ENCODE peak calls at places on chromosomes 6 and 20, in six cellular contexts. Y is dermis blood vessel endothelial cell, T is HT-29, E is ELR, G is AG08396, C is RPMI7951. R is an unnamed sample.
A peak's percentile ranks its signal among the peaks of the same experiment; 100 is the strongest.

GRCh38 chr20:51767867-51768758 is at the start of gene ATP9A:
- DNase-seq in Y (peak; percentile 47), T (peak; percentile 74), E (peak; percentile 44), G (peak; percentile 70), C (peak; percentile 42), R (no peak)

GRCh38 chr6:166005401-166005845 is 162.2 kb downstream of the TBXT start:
- DNase-seq in Y (no peak), T (no peak), E (peak; percentile 36), G (peak; percentile 32), C (peak; percentile 53), R (peak; percentile 37)

GRCh38 chr20:34037121-34037520 is 43.4 kb downstream of the RALY start:
- DNase-seq in Y (no peak), T (no peak), E (no peak), G (no peak), C (no peak), R (no peak)

GRCh38 chr20:22374066-22374465 is 210.3 kb downstream of the FOXA2 start:
- DNase-seq in Y (no peak), T (no peak), E (no peak), G (no peak), C (no peak), R (no peak)

GRCh38 chr6:43951063-43951755 is 176.0 kb downstream of the MRPL14 start:
- DNase-seq in Y (peak; percentile 33), T (peak; percentile 85), E (peak; percentile 55), G (peak; percentile 53), C (peak; percentile 69), R (no peak)

GRCh38 chr20:46083101-46083500 is 6.7 kb downstream of the NCOA5 start:
- DNase-seq in Y (no peak), T (no peak), E (no peak), G (no peak), C (no peak), R (no peak)

GRCh38 chr6:27839303-27840081 is 72.7 kb downstream of the OR2B2 start:
- DNase-seq in Y (peak; percentile 73), T (peak; percentile 64), E (peak; percentile 91), G (peak; percentile 66), C (peak; percentile 92), R (no peak)

GRCh38 chr6:21887301-21888185 is 294.0 kb downstream of the SOX4 start:
- DNase-seq in Y (no peak), T (no peak), E (no peak), G (no peak), C (peak; percentile 75), R (no peak)

GRCh38 chr6:53032853-53033252 is 32.4 kb upstream of the FBXO9 start:
- DNase-seq in Y (peak; percentile 48), T (no peak), E (no peak), G (no peak), C (peak; percentile 62), R (no peak)

GRCh38 chr6:169230322-169230665 is 23.4 kb downstream of the THBS2 start:
- DNase-seq in Y (no peak), T (no peak), E (no peak), G (no peak), C (no peak), R (no peak)

GRCh38 chr6:136866872-136867416 is 44.6 kb downstream of the PEX7 start:
- DNase-seq in Y (no peak), T (no peak), E (peak; percentile 6), G (no peak), C (no peak), R (no peak)

GRCh38 chr20:53805895-53806384 is 212.3 kb upstream of the ZNF217 start:
- DNase-seq in Y (peak; percentile 70), T (no peak), E (peak; percentile 96), G (peak; percentile 33), C (peak; percentile 91), R (peak; percentile 65)

GRCh38 chr6:75377386-75377785 is 92.8 kb upstream of the TMEM30A start:
- DNase-seq in Y (no peak), T (no peak), E (no peak), G (no peak), C (no peak), R (no peak)

GRCh38 chr20:33054381-33054780 is 678 bp downstream of the BPIFB3 start:
- DNase-seq in Y (no peak), T (no peak), E (no peak), G (no peak), C (no peak), R (no peak)

GRCh38 chr6:15255481-15256414 is 9.9 kb downstream of the JARID2 start:
- DNase-seq in Y (no peak), T (no peak), E (no peak), G (no peak), C (no peak), R (no peak)

GRCh38 chr6:139549561-139550070 is 175.2 kb upstream of the CITED2 start:
- DNase-seq in Y (no peak), T (no peak), E (peak; percentile 26), G (no peak), C (no peak), R (no peak)

GRCh38 chr6:138864343-138864890 is 68.5 kb downstream of the ECT2L start:
- DNase-seq in Y (no peak), T (no peak), E (no peak), G (no peak), C (peak; percentile 19), R (peak; percentile 46)

GRCh38 chr20:50335105-50335504 is 144.5 kb downstream of the CEBPB start:
- DNase-seq in Y (peak; percentile 50), T (peak; percentile 93), E (peak; percentile 40), G (no peak), C (peak; percentile 31), R (no peak)

GRCh38 chr20:62356948-62357667 is 10.0 kb downstream of the LAMA5 start:
- DNase-seq in Y (peak; percentile 90), T (peak; percentile 84), E (peak; percentile 95), G (peak; percentile 89), C (peak; percentile 90), R (no peak)

GRCh38 chr20:22700387-22700786 is 116.0 kb upstream of the FOXA2 start:
- DNase-seq in Y (no peak), T (no peak), E (no peak), G (no peak), C (peak; percentile 74), R (no peak)

GRCh38 chr6:4732691-4733315 is 43.4 kb upstream of the CDYL start:
- DNase-seq in Y (peak; percentile 89), T (peak; percentile 8), E (peak; percentile 98), G (peak; percentile 87), C (peak; percentile 96), R (peak; percentile 79)

GRCh38 chr6:130296854-130297253 is 69.0 kb upstream of the TMEM200A start:
- DNase-seq in Y (peak; percentile 5), T (peak; percentile 3), E (no peak), G (no peak), C (no peak), R (no peak)

GRCh38 chr6:166555066-166555465 is 31.4 kb downstream of the RAMACL start:
- DNase-seq in Y (peak; percentile 59), T (no peak), E (no peak), G (no peak), C (no peak), R (no peak)

GRCh38 chr20:53099851-53100250 is 127.7 kb downstream of the TSHZ2 start:
- DNase-seq in Y (no peak), T (no peak), E (no peak), G (no peak), C (no peak), R (no peak)

GRCh38 chr6:83125425-83125824 is 58.0 kb downstream of the DOP1A start:
- DNase-seq in Y (no peak), T (no peak), E (no peak), G (no peak), C (no peak), R (no peak)

GRCh38 chr6:36430351-36430750 is 12.3 kb downstream of the PXT1 start:
- DNase-seq in Y (no peak), T (no peak), E (peak; percentile 8), G (no peak), C (no peak), R (no peak)

GRCh38 chr6:17448165-17448564 is 54.8 kb downstream of the CAP2 start:
- DNase-seq in Y (no peak), T (no peak), E (no peak), G (no peak), C (peak; percentile 11), R (no peak)

GRCh38 chr6:117483645-117484016 is 1.2 kb downstream of the DCBLD1 start:
- DNase-seq in Y (peak; percentile 62), T (no peak), E (peak; percentile 67), G (peak; percentile 42), C (peak; percentile 40), R (no peak)

GRCh38 chr20:24574307-24574706 is 104.9 kb downstream of the SYNDIG1 start:
- DNase-seq in Y (no peak), T (no peak), E (no peak), G (no peak), C (no peak), R (no peak)

GRCh38 chr6:70414813-70415212 is 1.5 kb downstream of the FAM135A start:
- DNase-seq in Y (no peak), T (peak; percentile 16), E (no peak), G (no peak), C (no peak), R (no peak)

GRCh38 chr6:157159339-157159738 is 164.0 kb downstream of the TMEM242 start:
- DNase-seq in Y (no peak), T (no peak), E (no peak), G (no peak), C (no peak), R (no peak)